ENCODE peak calls at places on chromosomes 7 and 10, in five cellular contexts. R is upper lobe of left lung, S is aorta, U is DND-41, I is GM23338. Q is an unnamed sample.

GRCh38 chr10:6201511-6201975 is 1.2 kb upstream of the PFKFB3 start:
- DNase-seq in R (peak; percentile 91), S (peak; percentile 90), U (peak; percentile 84), I (peak; percentile 68), Q (peak; percentile 44)

GRCh38 chr7:44104880-44105771 is 981 bp downstream of the AEBP1 start:
- DNase-seq in R (peak; percentile 74), S (peak; percentile 76), U (no peak), I (peak; percentile 49), Q (peak; percentile 64)

GRCh38 chr7:152522551-152522950 is 86.7 kb upstream of the KMT2C start:
- DNase-seq in R (no peak), S (no peak), U (no peak), I (peak; percentile 25), Q (peak; percentile 55)

GRCh38 chr10:86957471-86958108 is at the start of gene MMRN2:
- DNase-seq in R (peak; percentile 58), S (peak; percentile 49), U (no peak), I (no peak), Q (no peak)

GRCh38 chr7:116169060-116169459 is 41.3 kb upstream of the TES start:
- DNase-seq in R (no peak), S (no peak), U (no peak), I (no peak), Q (peak; percentile 79)

GRCh38 chr7:25834050-25834449 is 317.9 kb upstream of the NFE2L3 start:
- DNase-seq in R (no peak), S (no peak), U (no peak), I (no peak), Q (no peak)

GRCh38 chr7:74282748-74283459 is 6.3 kb upstream of the CLIP2 start:
- DNase-seq in R (no peak), S (no peak), U (no peak), I (peak; percentile 68), Q (no peak)

GRCh38 chr10:8065651-8066050 is 11.2 kb downstream of the GATA3 start:
- DNase-seq in R (no peak), S (no peak), U (no peak), I (no peak), Q (peak; percentile 75)

GRCh38 chr10:119457966-119458766 is 84.4 kb downstream of the RGS10 start:
- DNase-seq in R (peak; percentile 66), S (no peak), U (no peak), I (no peak), Q (no peak)

GRCh38 chr10:111840546-111840945 is 343.0 kb downstream of the GPAM start:
- DNase-seq in R (no peak), S (no peak), U (no peak), I (no peak), Q (no peak)

GRCh38 chr10:127024655-127025054 is 119.4 kb downstream of the DOCK1 start:
- DNase-seq in R (no peak), S (no peak), U (no peak), I (no peak), Q (no peak)

GRCh38 chr7:92735707-92736106 is 100.7 kb downstream of the CDK6 start:
- DNase-seq in R (no peak), S (no peak), U (no peak), I (no peak), Q (peak; percentile 83)

GRCh38 chr7:127996253-127997071 is 34.8 kb downstream of the LRRC4 start:
- DNase-seq in R (no peak), S (no peak), U (no peak), I (no peak), Q (no peak)

GRCh38 chr7:4196121-4196819 is 485.8 kb upstream of the FOXK1 start:
- DNase-seq in R (no peak), S (no peak), U (no peak), I (no peak), Q (no peak)

GRCh38 chr7:114715907-114716306 is 206.0 kb upstream of the MDFIC start:
- DNase-seq in R (no peak), S (no peak), U (no peak), I (no peak), Q (peak; percentile 51)

GRCh38 chr10:110225756-110226554 is 18.6 kb downstream of the MXI1 start:
- DNase-seq in R (peak; percentile 96), S (peak; percentile 95), U (peak; percentile 89), I (peak; percentile 98), Q (peak; percentile 95)

GRCh38 chr7:127047521-127047920 is 205.2 kb downstream of the GRM8 start:
- DNase-seq in R (no peak), S (no peak), U (no peak), I (no peak), Q (no peak)

GRCh38 chr7:115300228-115300870 is 378.5 kb downstream of the MDFIC start:
- DNase-seq in R (no peak), S (no peak), U (no peak), I (no peak), Q (peak; percentile 21)

GRCh38 chr7:44073664-44074348 is 8.4 kb upstream of the PGAM2 start:
- DNase-seq in R (peak; percentile 86), S (peak; percentile 93), U (no peak), I (peak; percentile 52), Q (no peak)

GRCh38 chr7:105794741-105795729 is 81.4 kb downstream of the ATXN7L1 start:
- DNase-seq in R (no peak), S (no peak), U (no peak), I (no peak), Q (peak; percentile 62)

GRCh38 chr10:120601999-120602398 is 145.0 kb downstream of the PLPP4 start:
- DNase-seq in R (no peak), S (no peak), U (no peak), I (no peak), Q (no peak)

GRCh38 chr7:106283831-106284515 is 810 bp downstream of the NAMPT start:
- DNase-seq in R (no peak), S (peak; percentile 62), U (peak; percentile 40), I (peak; percentile 44), Q (peak; percentile 58)

GRCh38 chr10:121975295-121976086 is 474 bp upstream of the NSMCE4A start:
- DNase-seq in R (no peak), S (no peak), U (no peak), I (no peak), Q (no peak)
- H3K4me1 ChIP-seq in R (peaks cover 20% of the 10 kb centered on the region), S (no peaks in the 10 kb centered on the region), U (peaks cover 30% of the 10 kb centered on the region), I (peaks cover 8% of the 10 kb centered on the region), Q (no peaks in the 10 kb centered on the region)

GRCh38 chr7:119969054-119969453 is 303.9 kb upstream of the KCND2 start:
- DNase-seq in R (no peak), S (no peak), U (no peak), I (no peak), Q (no peak)
- H3K4me1 ChIP-seq in R (no peaks in the 10 kb centered on the region), S (no peaks in the 10 kb centered on the region), U (no peaks in the 10 kb centered on the region), I (peaks cover 17% of the 10 kb centered on the region), Q (peaks cover 5% of the 10 kb centered on the region)

GRCh38 chr7:137164251-137164650 is 179.3 kb downstream of the PTN start:
- DNase-seq in R (peak; percentile 67), S (no peak), U (no peak), I (no peak), Q (no peak)
- H3K4me1 ChIP-seq in R (no peaks in the 10 kb centered on the region), S (no peaks in the 10 kb centered on the region), U (no peaks in the 10 kb centered on the region), I (peaks cover 4% of the 10 kb centered on the region), Q (no peaks in the 10 kb centered on the region)

DNA sequence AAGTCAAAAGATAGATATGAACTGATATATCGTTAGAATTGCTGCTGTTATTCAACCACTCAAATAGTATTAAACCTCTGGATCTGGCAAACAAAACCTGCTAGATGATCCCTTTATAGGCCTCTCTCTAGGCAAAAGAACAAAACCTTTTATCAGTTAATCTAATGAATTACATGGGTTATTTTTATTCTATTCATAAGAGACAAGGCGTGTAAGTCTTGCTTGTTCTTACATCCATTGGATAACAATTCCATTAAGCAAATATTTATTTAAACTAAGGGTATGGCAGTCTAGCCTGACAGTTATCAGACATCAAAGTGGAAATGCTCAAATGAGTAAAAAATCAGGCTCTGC is 16.6 kb upstream of the ADRB1 start:
- DNase-seq in R (no peak), S (no peak), U (no peak), I (no peak), Q (no peak)
- H3K4me1 ChIP-seq in R (peaks cover 39% of the 10 kb centered on the region), S (no peaks in the 10 kb centered on the region), U (peaks cover 24% of the 10 kb centered on the region), I (no peaks in the 10 kb centered on the region), Q (no peaks in the 10 kb centered on the region)

DNA sequence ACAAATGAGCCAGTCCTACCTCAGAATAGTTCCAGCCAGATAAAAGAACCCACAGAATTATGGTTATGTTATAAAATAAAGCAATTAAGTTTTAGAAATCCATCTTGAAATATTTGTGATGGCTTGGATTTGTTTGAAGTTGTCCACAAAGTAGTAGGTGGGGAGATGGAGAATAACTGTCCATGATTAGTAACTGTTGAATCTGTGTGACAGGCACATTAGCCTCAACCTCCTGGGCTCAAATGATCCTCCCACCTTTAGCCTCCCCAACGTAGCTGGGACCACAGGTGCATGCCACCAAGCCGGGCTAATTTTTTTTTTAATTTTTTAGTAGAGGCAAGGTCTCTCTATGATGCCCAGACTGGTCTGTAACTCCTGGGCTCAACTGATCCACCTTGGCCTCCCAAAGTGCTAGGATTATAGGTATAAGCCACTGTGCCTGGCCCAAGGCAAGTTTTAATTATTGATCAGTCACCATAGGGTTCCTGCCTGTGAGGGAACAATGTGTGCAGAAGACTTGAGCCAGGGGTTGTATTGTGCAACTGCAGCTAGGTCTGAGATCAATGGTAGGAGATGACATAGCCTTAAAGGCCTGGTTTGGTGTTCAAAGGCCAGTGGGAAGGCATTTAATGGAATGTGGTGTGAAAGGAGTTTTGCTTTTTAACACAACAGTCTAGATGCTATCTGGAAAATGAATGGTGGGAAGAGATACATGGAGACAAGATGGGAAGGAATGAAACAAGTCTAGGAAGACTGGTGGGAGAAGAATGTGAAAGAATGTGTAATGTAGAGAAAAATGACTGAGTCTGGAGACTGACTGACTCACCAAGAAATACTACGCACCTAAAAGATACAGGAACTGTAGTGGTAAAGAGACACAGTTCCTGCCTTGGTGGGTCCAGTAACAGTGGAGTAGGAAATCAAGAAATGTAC is 9.8 kb downstream of the HNRNPF start:
- DNase-seq in R (no peak), S (no peak), U (no peak), I (no peak), Q (peak; percentile 77)
- H3K4me1 ChIP-seq in R (peaks cover 72% of the 10 kb centered on the region), S (no peaks in the 10 kb centered on the region), U (peaks cover 85% of the 10 kb centered on the region), I (peaks cover 59% of the 10 kb centered on the region), Q (peaks cover 15% of the 10 kb centered on the region)

DNA sequence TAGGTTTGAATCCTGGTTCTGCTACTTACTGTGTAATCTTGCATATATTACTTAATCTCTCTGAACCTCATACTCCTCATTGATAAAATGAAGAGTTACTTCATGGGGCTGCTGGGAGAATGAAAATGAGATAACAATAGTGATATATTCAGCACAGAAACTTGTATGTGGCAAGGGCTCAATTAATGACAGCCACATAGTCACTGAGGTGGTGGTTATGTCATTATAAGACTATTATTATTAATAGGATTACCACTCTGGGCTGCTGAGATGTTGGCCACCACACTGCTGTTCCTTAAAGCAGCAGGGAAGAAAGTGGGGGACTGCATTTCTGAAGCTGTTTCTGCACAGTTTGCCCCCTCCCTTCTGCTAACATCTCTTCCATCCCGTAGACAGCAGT is 100.4 kb upstream of the PDLIM1 start:
- DNase-seq in R (no peak), S (no peak), U (no peak), I (no peak), Q (no peak)
- H3K4me1 ChIP-seq in R (peaks cover 28% of the 10 kb centered on the region), S (peaks cover 29% of the 10 kb centered on the region), U (no peaks in the 10 kb centered on the region), I (no peaks in the 10 kb centered on the region), Q (no peaks in the 10 kb centered on the region)

GRCh38 chr10:29949411-29950011 is 109.9 kb downstream of the JCAD start:
- DNase-seq in R (no peak), S (no peak), U (no peak), I (no peak), Q (peak; percentile 99)
- H3K4me1 ChIP-seq in R (peaks cover 34% of the 10 kb centered on the region), S (peaks cover 6% of the 10 kb centered on the region), U (no peaks in the 10 kb centered on the region), I (no peaks in the 10 kb centered on the region), Q (peaks cover 37% of the 10 kb centered on the region)